ENCODE peak calls at places on chromosomes 1 and 21, in four cellular contexts. One of them, this sample, is unnamed.

GRCh38 chr1:12601690-12602632 is 16.0 kb downstream of the DHRS3 start:
- DNase-seq in colonic mucosa: peak; percentile 32
- DNase-seq in psoas muscle: no peak
- DNase-seq in IMR-90: peak; percentile 97
- DNase-seq in this sample: no peak

GRCh38 chr1:145828368-145829016 is 4.5 kb downstream of the POLR3C start:
- DNase-seq in IMR-90: no peak
- DNase-seq in colonic mucosa: no peak
- DNase-seq in psoas muscle: no peak
- DNase-seq in this sample: no peak

GRCh38 chr21:38888956-38889605 is 83.4 kb downstream of the ETS2 start:
- DNase-seq in colonic mucosa: no peak
- DNase-seq in IMR-90: peak; percentile 17
- DNase-seq in psoas muscle: no peak
- DNase-seq in this sample: no peak

GRCh38 chr1:34850382-34850781 is 9.2 kb downstream of the SMIM12 start:
- DNase-seq in colonic mucosa: no peak
- DNase-seq in psoas muscle: no peak
- DNase-seq in IMR-90: no peak
- DNase-seq in this sample: no peak

GRCh38 chr1:164518692-164519332 is 40.2 kb upstream of the PBX1 start:
- DNase-seq in colonic mucosa: no peak
- DNase-seq in IMR-90: no peak
- DNase-seq in psoas muscle: no peak
- DNase-seq in this sample: no peak

GRCh38 chr1:204971700-204972336 is 71.2 kb upstream of the CNTN2 start:
- DNase-seq in colonic mucosa: no peak
- DNase-seq in psoas muscle: no peak
- DNase-seq in IMR-90: peak; percentile 63
- DNase-seq in this sample: no peak

GRCh38 chr1:29117381-29117780 is 6.3 kb downstream of the TMEM200B start:
- DNase-seq in psoas muscle: no peak
- DNase-seq in IMR-90: no peak
- DNase-seq in colonic mucosa: no peak
- DNase-seq in this sample: no peak

GRCh38 chr1:62241357-62242131 is 46.9 kb downstream of the L1TD1 start:
- DNase-seq in psoas muscle: no peak
- DNase-seq in colonic mucosa: no peak
- DNase-seq in IMR-90: no peak
- DNase-seq in this sample: no peak

GRCh38 chr1:201408176-201408814 is 9.2 kb upstream of the LAD1 start:
- DNase-seq in colonic mucosa: peak; percentile 93
- DNase-seq in psoas muscle: peak; percentile 82
- DNase-seq in IMR-90: peak; percentile 68
- DNase-seq in this sample: no peak

GRCh38 chr1:114770989-114771388 is 9.5 kb downstream of the SIKE1 start:
- DNase-seq in psoas muscle: no peak
- DNase-seq in colonic mucosa: no peak
- DNase-seq in IMR-90: no peak
- DNase-seq in this sample: no peak

DNA sequence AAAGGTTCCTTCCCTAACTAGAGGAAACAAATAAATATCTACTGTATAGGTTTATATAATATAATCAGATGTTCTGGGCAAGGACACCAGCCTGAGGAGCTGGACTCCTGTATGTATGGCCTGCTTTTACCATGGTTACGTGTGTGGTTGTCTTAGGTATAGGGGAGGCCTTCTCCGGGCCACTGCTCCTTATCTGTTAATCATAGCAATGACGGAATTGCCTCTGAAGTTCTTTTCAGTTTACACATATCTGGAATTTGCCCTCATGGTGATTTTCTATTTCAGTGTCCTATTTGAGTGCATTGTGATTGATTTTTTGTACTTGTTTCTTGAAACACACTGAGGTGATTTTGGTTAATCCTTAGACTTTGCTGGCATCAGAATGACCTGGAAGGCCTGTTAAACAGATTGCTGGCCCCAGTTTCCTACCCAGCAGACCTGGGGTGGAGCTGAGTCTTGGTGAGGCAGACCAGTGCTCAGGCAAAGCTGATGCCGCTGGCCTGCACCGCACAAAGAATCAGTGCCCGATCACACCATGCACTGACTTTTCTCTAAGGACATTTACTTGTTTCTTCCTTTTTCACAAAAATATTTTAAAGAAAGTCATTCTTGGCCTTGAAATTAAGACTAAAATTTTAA is 18.5 kb downstream of the ABCB10 start:
- DNase-seq in IMR-90: no peak
- DNase-seq in colonic mucosa: no peak
- DNase-seq in psoas muscle: no peak
- DNase-seq in this sample: no peak
- H3K27ac ChIP-seq in IMR-90: no peak overlapping the region
- H3K27ac ChIP-seq in colonic mucosa: no peak overlapping the region
- H3K27ac ChIP-seq in psoas muscle: no peak overlapping the region
- H3K27ac ChIP-seq in this sample: no peak overlapping the region

GRCh38 chr1:182301467-182302198 is 90.0 kb downstream of the GLUL start:
- DNase-seq in IMR-90: peak; percentile 1
- DNase-seq in psoas muscle: no peak
- DNase-seq in colonic mucosa: peak; percentile 68
- DNase-seq in this sample: no peak
- TF ChIP-seq CTCF in IMR-90: no peak
- TF ChIP-seq CTCF in psoas muscle: no peak
- TF ChIP-seq CTCF in colonic mucosa: no peak
- TF ChIP-seq CTCF in this sample: no peak

DNA sequence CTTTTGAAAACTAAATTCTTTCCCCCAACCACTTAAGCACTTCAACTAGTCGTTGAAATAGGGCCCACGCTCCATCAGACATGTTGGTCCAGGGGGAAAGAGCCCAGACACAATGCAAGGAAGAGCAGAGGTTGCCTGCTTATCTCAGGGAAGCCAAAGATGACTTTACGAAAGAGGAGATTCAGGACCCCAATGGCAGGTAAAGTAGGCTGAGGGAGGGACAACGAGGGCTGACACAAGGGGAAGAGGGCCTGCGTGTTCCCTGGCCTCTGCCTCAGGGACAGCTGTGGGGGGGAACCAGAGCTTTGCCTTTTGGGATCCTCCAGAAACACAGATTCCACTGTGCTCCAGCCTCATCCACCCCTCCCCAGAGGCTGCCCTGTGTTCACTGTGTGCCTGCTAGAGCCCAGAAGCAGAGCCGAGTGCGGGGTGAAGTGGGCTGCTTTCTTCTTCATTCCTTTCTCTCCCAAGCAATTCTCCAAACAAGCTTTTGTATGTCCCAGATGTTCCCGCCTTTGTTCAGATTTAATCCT is 135.5 kb upstream of the GRIK3 start:
- DNase-seq in psoas muscle: no peak
- DNase-seq in colonic mucosa: no peak
- DNase-seq in IMR-90: no peak
- DNase-seq in this sample: no peak
- H3K27ac ChIP-seq in psoas muscle: no peak overlapping the region
- H3K27ac ChIP-seq in colonic mucosa: no peak overlapping the region
- H3K27ac ChIP-seq in IMR-90: no peak overlapping the region
- H3K27ac ChIP-seq in this sample: no peak overlapping the region

GRCh38 chr1:92601044-92601443 is 114.3 kb upstream of the GFI1 start:
- DNase-seq in psoas muscle: no peak
- DNase-seq in colonic mucosa: no peak
- DNase-seq in IMR-90: no peak
- DNase-seq in this sample: no peak

GRCh38 chr1:92599184-92599583 is 112.5 kb upstream of the GFI1 start:
- DNase-seq in IMR-90: peak; percentile 51
- DNase-seq in colonic mucosa: no peak
- DNase-seq in psoas muscle: no peak
- DNase-seq in this sample: no peak
- TF ChIP-seq CTCF in IMR-90: peak; percentile 52
- TF ChIP-seq CTCF in colonic mucosa: no peak
- TF ChIP-seq CTCF in psoas muscle: peak; percentile 26
- TF ChIP-seq CTCF in this sample: no peak